ENCODE peak calls at places on chromosomes 4 and X, in nine cellular contexts. A is heart left ventricle, O is mesothelial cell of epicardium, Z is keratinocyte, G is adrenal gland, H is cardiac muscle cell, Q is heart right ventricle, K is A549, R is esophagus squamous epithelium. W is an unnamed sample.

GRCh38 chr4:15793506-15794363 is 15.6 kb downstream of the CD38 start:
- DNase-seq in A (no peak), O (no peak), Z (no peak), G (no peak), H (peak), Q (no peak), K (no peak), R (no peak), W (no peak)

GRCh38 chrX:68692651-68693050 is 45.2 kb downstream of the STARD8 start:
- DNase-seq in A (no peak), O (no peak), Z (no peak), G (no peak), H (no peak), Q (no peak), K (no peak), R (no peak), W (no peak)

GRCh38 chr4:2290974-2291704 is 29.2 kb upstream of the MXD4 start:
- DNase-seq in A (no peak), O (peak), Z (no peak), G (peak), H (no peak), Q (no peak), K (no peak), R (no peak), W (peak)

GRCh38 chr4:136680761-136681160 is 851.5 kb downstream of the PCDH18 start:
- DNase-seq in A (no peak), O (no peak), Z (no peak), G (no peak), H (no peak), Q (no peak), K (no peak), R (no peak), W (no peak)

GRCh38 chr4:41418444-41418843 is 119.5 kb upstream of the LIMCH1 start:
- DNase-seq in A (peak), O (no peak), Z (no peak), G (peak), H (peak), Q (peak), K (no peak), R (no peak), W (no peak)

GRCh38 chr4:1539859-1540600 is 133.8 kb upstream of the NKX1-1 start:
- DNase-seq in A (peak), O (no peak), Z (no peak), G (no peak), H (no peak), Q (no peak), K (no peak), R (no peak), W (no peak)

GRCh38 chr4:99946346-99947189 is at the start of gene DNAJB14:
- DNase-seq in A (peak), O (peak), Z (no peak), G (peak), H (peak), Q (peak), K (peak), R (peak), W (peak)

GRCh38 chr4:147772459-147772969 is 40.6 kb downstream of the ARHGAP10 start:
- DNase-seq in A (no peak), O (no peak), Z (no peak), G (no peak), H (peak), Q (no peak), K (peak), R (no peak), W (no peak)

GRCh38 chrX:6021316-6022091 is 207.2 kb downstream of the NLGN4X start:
- DNase-seq in A (no peak), O (peak), Z (no peak), G (peak), H (peak), Q (no peak), K (peak), R (no peak), W (peak)

DNA sequence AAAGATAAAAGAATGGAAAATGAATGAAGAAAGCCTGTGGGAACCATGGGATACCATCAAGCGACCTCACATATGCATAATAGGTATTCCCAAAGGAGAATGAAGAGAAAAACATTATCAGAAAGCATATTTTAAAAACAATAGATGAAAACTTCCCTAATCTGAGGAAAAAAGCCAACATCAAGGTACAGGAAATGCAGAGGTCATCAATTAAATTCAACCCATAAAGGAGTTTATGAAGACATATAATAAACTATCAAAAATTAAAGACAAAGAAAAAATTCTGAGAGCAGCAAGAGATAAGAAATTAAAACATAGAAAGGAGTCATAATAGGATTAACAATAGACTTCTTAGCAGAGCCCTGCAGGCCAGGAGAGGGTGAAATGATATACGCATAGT is 397.5 kb downstream of the GPM6A start:
- DNase-seq in A (no peak), O (no peak), Z (no peak), G (no peak), H (no peak), Q (no peak), K (no peak), R (no peak), W (no peak)
- TF ChIP-seq CTCF in A (no peak), O (no peak), Z (no peak), G (no peak), H (no peak), Q (no peak), K (no peak), R (no peak), W (no peak)

GRCh38 chr4:83110222-83110945 is 4.1 kb downstream of the PLAC8 start:
- DNase-seq in A (peak), O (peak), Z (no peak), G (peak), H (peak), Q (peak), K (peak), R (peak), W (peak)
- TF ChIP-seq CTCF in A (peak), O (peak), Z (peak), G (peak), H (peak), Q (no peak), K (peak), R (peak), W (peak)

DNA sequence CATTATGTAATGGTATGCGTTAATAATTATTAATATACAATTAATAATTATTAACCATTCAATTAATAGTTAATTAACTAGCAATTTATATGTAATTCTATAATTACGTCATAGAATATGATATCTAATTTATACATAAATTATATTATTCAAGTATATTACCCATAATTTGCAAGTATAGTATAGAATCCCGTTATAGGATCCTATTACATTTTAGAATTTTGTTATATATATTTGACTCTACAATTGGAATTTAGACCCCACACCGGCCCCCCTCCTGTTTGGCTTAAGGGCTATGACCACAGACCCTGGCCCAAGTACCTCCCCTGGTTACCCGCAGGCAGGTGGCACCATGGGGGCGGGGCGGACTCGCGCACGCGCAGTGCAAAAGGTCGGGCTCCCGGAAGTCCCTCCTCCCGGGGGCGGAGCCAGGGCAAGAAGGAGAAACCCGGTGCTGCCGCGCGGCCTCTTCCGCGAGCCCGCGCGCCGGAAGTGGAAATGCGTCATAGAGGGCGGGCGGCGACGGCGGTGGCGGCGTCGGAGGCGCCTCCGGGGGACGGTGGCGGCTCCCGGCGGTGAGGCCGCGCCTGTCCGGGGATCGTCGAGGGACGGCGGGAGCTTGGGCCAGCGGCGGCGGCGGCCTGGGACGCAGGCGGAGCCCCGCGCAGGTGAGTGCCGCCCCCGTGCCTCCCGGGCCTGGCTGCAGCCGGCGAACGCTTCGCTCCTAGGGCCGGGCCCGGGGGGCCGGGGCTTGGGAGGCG is at the start of gene AKAP17A:
- DNase-seq in A (peak), O (peak), Z (peak), G (peak), H (peak), Q (peak), K (peak), R (peak), W (peak)
- TF ChIP-seq CTCF in A (no peak), O (no peak), Z (no peak), G (no peak), H (no peak), Q (no peak), K (no peak), R (no peak), W (no peak)

DNA sequence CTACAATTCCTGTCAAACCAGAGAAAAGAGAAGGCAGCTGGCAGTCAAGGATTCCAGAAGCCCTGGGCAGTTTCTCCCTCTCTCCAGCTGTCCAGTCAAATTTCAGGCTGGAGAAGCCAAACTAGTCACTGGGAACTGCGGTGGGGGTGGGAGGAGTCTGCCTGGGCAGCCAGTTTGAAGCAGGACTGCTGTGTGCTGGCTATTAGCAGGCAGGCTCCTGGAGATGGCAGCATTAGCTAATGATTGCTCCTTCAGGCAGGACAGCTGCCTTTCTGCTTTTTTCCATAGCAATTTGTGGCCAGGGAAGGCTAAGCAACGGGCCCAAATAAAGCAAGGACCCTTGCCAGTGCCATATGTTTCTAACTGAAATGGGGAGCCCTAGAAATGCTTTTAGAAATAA is 44.7 kb upstream of the FGF13 start:
- DNase-seq in A (peak), O (peak), Z (no peak), G (peak), H (peak), Q (peak), K (peak), R (no peak), W (no peak)
- TF ChIP-seq CTCF in A (peak), O (no peak), Z (peak), G (peak), H (no peak), Q (no peak), K (no peak), R (no peak), W (no peak)

DNA sequence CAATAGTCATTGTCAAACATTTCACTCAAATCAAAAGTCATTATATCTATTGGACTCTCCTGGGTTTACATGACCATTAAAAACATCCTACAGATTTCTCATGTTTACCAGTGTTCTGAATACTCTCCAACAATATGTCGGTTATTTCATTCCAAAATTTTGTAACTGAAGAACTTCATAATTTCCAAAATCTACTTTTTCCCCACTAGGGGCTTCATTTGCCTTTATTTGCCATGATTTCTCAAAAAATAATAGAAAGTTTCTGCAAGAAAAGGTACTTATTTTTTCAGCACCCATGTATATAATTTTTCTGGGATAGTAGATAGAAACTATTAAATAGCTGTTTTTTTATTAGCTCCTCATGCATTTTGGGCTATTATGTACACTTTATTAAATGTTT is 49.0 kb downstream of the PRDM5 start:
- DNase-seq in A (no peak), O (no peak), Z (no peak), G (no peak), H (no peak), Q (no peak), K (no peak), R (no peak), W (no peak)
- TF ChIP-seq CTCF in A (no peak), O (peak), Z (no peak), G (no peak), H (no peak), Q (no peak), K (no peak), R (no peak), W (no peak)

DNA sequence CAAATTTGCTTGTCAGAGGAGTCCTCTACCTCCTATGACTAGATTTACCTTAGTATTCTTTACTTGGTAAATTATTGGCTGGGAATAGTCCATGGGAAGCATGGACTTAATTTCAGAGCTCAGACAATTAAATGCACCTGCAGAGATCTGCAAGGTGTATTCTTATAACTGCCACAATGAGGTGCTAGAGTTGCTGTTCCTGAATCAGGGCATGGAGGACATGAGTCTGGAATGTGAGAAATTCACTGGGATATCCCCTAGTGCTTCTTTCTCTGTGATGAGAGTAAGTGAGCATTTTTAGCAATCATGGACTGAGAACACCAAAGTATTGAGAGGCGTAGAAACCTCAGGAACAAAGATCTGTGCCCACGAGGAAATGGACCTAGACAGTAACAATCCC is 32.9 kb upstream of the GRID2 start:
- DNase-seq in A (no peak), O (no peak), Z (no peak), G (no peak), H (peak), Q (no peak), K (peak), R (no peak), W (no peak)
- TF ChIP-seq CTCF in A (no peak), O (no peak), Z (no peak), G (no peak), H (no peak), Q (no peak), K (no peak), R (no peak), W (no peak)

DNA sequence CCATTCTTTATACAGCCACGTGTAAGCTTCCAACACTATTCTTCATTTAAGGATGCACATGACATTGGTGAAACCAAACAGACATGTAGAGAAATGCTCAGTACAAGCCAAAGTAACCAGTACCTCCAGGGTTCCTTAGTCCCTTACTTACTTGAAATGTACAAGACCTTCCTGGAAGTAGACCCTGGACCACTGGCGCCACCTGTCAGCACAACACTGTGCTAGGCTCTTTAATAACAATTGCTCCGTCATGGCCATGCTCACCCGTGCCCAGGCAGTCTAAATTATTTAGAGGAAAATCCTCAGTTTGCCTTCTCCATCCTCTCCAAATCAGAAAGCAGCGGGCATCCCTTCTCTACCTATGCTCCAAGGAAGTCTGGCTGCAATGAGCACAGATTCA is 52.7 kb downstream of the ADGRA3 start:
- DNase-seq in A (no peak), O (no peak), Z (no peak), G (no peak), H (no peak), Q (no peak), K (no peak), R (no peak), W (no peak)
- TF ChIP-seq CTCF in A (no peak), O (no peak), Z (peak), G (no peak), H (no peak), Q (no peak), K (no peak), R (no peak), W (no peak)

DNA sequence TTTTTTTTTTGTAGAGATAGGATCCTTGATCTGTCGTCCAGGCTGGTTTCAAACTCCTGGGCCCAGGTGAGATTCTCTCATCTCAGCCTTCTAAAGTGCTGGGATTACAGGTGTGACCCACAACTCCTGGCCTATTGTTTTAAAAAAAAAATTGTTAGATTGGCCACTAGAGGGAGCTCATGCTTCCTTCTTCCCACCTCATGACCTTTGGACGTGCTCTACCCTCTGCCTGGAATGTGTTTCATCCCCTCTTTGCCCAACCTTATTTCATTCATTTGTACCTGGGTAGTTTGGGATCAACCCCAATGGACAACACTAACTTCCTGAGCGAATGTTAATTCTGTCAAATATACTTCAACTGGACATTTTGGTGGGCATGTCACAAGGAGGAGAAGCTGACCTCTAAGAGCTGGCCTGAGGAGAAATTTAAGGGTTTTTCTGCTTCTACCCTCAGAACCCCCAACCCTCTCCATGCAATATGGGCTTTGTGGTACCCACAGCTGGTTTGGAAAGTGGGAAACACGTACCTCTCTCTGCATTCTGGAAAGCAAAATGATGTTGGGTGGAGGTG is 6.4 kb downstream of the PPEF2 start:
- DNase-seq in A (no peak), O (no peak), Z (no peak), G (no peak), H (peak), Q (no peak), K (peak), R (no peak), W (no peak)
- TF ChIP-seq CTCF in A (peak), O (peak), Z (peak), G (peak), H (peak), Q (peak), K (peak), R (peak), W (peak)

DNA sequence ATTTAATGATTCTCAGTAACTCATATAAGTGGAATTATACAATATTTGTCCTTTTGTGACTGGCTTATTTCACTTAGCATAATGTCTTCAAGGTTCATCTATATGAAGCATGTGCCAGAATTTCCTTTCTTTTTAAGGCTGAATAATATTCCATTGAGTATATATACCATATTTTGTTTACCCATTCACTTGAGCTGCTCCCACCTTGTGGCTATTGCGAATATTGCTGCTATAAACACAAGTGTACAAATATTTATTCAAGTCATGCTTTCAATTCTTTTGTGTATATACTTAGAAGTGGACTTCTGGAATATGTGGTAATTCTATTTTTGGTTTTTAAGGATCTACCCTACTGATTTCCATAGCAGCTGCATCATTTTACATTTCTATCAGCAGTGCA is 219.1 kb downstream of the MID1 start:
- DNase-seq in A (no peak), O (no peak), Z (no peak), G (no peak), H (no peak), Q (no peak), K (peak), R (no peak), W (no peak)
- TF ChIP-seq CTCF in A (no peak), O (peak), Z (no peak), G (no peak), H (no peak), Q (no peak), K (peak), R (no peak), W (no peak)

DNA sequence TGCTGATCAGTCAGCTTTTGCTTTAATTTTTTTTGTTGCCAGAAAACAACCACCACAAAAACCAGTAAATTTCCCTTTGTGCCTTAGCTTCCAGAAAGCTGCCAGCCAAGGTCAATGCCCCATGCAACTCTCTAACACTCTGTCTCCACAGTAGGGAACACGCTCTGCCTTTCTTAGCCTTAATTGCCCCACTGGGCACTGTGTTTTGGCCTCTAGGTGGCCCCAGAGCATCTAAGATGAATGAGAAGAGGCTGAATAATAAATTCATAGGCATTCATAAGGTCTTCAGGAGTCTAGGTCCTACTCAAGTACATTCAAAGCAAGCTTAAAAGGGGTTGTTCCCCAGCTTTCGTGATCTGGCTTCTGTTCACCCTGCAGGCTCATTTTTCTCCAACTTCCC is 57.7 kb upstream of the PASD1 start:
- DNase-seq in A (no peak), O (no peak), Z (no peak), G (peak), H (peak), Q (no peak), K (peak), R (no peak), W (no peak)
- TF ChIP-seq CTCF in A (peak), O (no peak), Z (peak), G (peak), H (peak), Q (no peak), K (peak), R (no peak), W (no peak)

W was measured in tibial nerve.